ENCODE peak calls at places on chromosomes 12 and 14, in ten cellular contexts. X, I, L, S, J, A, M, H, V and Z are unnamed samples.

GRCh38 chr14:93234798-93235197 is 27.7 kb downstream of the UBR7 start:
- DNase-seq in X (no peak), I (no peak), L (no peak), S (no peak), J (peak; percentile 50), A (no peak), M (no peak), H (peak; percentile 42), V (no peak), Z (peak; percentile 72)

GRCh38 chr12:113893221-113893620 is 72.9 kb downstream of the RBM19 start:
- DNase-seq in X (no peak), I (no peak), L (no peak), S (no peak), J (no peak), A (no peak), M (no peak), H (no peak), V (no peak), Z (no peak)

GRCh38 chr12:11794751-11795150 is 145.3 kb downstream of the ETV6 start:
- DNase-seq in X (no peak), I (no peak), L (no peak), S (no peak), J (no peak), A (no peak), M (no peak), H (no peak), V (no peak), Z (no peak)

GRCh38 chr12:39412210-39412609 is 30.7 kb downstream of the KIF21A start:
- DNase-seq in X (no peak), I (no peak), L (no peak), S (no peak), J (no peak), A (no peak), M (no peak), H (no peak), V (no peak), Z (no peak)

GRCh38 chr14:69535230-69535848 is 39.3 kb downstream of the CCDC177 start:
- DNase-seq in X (peak; percentile 25), I (peak; percentile 84), L (no peak), S (no peak), J (peak; percentile 65), A (peak; percentile 40), M (peak; percentile 63), H (no peak), V (peak; percentile 41), Z (peak; percentile 40)

GRCh38 chr12:119932921-119933320 is 55.8 kb upstream of the CIT start:
- DNase-seq in X (no peak), I (no peak), L (no peak), S (no peak), J (no peak), A (no peak), M (no peak), H (no peak), V (no peak), Z (no peak)

GRCh38 chr12:50187084-50187900 is 20.1 kb upstream of the CERS5 start:
- DNase-seq in X (no peak), I (no peak), L (no peak), S (no peak), J (peak; percentile 80), A (no peak), M (no peak), H (no peak), V (no peak), Z (peak; percentile 81)

GRCh38 chr14:92578511-92578910 is 64.9 kb downstream of the RIN3 start:
- DNase-seq in X (no peak), I (no peak), L (no peak), S (no peak), J (peak; percentile 62), A (no peak), M (no peak), H (no peak), V (no peak), Z (no peak)

GRCh38 chr12:110248096-110248447 is 33.0 kb upstream of the ATP2A2 start:
- DNase-seq in X (no peak), I (no peak), L (no peak), S (no peak), J (no peak), A (peak; percentile 41), M (peak; percentile 64), H (no peak), V (no peak), Z (no peak)

GRCh38 chr12:110247340-110248095 is 33.5 kb upstream of the ATP2A2 start:
- DNase-seq in X (no peak), I (no peak), L (peak; percentile 59), S (peak; percentile 58), J (no peak), A (peak; percentile 79), M (peak; percentile 69), H (peak; percentile 71), V (no peak), Z (no peak)

GRCh38 chr12:110251381-110251780 is 29.7 kb upstream of the ATP2A2 start:
- DNase-seq in X (no peak), I (no peak), L (no peak), S (no peak), J (no peak), A (no peak), M (no peak), H (no peak), V (no peak), Z (no peak)

GRCh38 chr12:110249716-110250225 is 31.3 kb upstream of the ATP2A2 start:
- DNase-seq in X (no peak), I (no peak), L (peak; percentile 51), S (peak; percentile 54), J (no peak), A (peak; percentile 66), M (no peak), H (no peak), V (no peak), Z (no peak)

DNA sequence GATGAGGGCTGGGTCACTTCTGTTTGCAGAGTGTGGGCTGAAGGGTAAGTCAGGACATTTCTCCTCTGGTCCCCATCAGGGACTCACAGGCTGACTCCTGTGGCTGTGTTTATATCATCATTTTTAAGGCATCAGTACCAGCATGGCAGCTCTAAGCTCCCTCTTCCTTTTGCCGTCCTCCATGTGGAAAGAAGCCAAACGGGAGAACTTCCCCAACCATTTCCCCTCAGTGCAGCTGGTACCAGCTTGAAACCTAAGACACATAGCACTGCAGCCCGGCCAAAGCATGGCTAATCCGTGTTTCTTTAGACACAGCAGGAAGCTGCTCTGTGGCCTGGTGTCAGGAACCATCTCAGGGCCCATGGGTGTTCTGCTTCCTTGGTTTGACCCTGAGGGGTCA is 31.9 kb upstream of the ATP2A2 start:
- DNase-seq in X (no peak), I (no peak), L (no peak), S (no peak), J (peak; percentile 70), A (peak; percentile 55), M (no peak), H (no peak), V (no peak), Z (no peak)
- H3K27ac ChIP-seq in X (no peak overlapping the region), I (no peak overlapping the region), L (peak overlapping the region; percentile 94), S (peak overlapping the region; percentile 90), J (no peak overlapping the region), A (peak overlapping the region; percentile 77), M (peak overlapping the region; percentile 80), H (no peak overlapping the region), V (peak overlapping the region; percentile 0), Z (no peak overlapping the region)

DNA sequence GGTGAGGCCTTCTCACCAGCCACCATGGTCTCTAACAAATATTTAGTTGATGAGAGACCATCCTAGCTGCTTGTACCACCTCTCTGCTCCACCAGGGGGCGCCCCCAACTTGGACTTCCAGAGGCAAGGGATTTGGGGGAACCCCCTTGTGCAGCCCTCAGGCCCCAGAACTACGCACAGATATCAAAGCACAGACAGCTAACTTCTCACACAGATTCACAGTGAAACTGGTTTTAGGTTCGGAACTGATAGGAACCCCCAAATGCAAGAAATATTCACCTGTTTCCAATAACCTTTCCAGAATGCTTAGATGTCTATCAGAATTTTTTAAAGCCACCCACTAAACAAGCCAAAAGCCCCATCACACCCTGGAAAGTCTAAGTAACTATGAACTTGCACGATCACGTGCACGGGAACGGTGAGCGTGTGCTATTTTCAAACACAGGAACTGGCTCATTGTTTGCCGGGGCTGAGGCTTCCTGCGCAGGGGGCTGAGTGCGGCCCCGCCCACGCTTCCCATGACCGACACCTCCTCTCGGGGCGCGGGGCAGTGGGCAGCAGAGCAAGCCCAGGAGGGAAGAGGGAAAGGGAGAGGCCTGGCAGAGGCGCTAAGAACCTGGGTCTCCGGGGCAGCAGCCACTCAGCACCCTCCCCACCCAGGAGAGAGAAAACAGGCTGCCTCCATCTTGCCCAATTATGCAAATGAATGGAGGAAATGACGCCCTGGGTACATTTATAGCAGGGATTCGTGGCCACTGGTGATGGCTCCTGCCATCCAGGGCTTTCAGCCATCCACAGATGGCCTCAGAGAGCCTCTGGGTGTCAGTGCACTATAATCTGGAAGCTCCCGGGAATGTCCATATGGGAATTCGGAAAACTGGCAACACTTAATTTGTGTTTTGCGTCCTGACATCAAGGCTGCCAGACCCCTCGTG is 79.4 kb upstream of the GPR68 start:
- DNase-seq in X (peak; percentile 58), I (peak; percentile 81), L (peak; percentile 86), S (peak; percentile 87), J (peak; percentile 68), A (peak; percentile 86), M (peak; percentile 95), H (peak; percentile 94), V (peak; percentile 87), Z (peak; percentile 69)
- H3K4me3 ChIP-seq in X (no peak overlapping the region), I (peak overlapping the region; percentile 50), L (peak overlapping the region; percentile 69), S (peak overlapping the region; percentile 44), J (no peak overlapping the region), A (peak overlapping the region; percentile 55), M (peak overlapping the region; percentile 19), H (peak overlapping the region; percentile 44), V (no peak overlapping the region), Z (peak overlapping the region; percentile 43)

GRCh38 chr12:27523305-27523641 is 733 bp upstream of the PPFIBP1 start:
- DNase-seq in X (no peak), I (peak; percentile 21), L (no peak), S (no peak), J (no peak), A (no peak), M (no peak), H (no peak), V (no peak), Z (no peak)

GRCh38 chr12:27524489-27524835 is 456 bp downstream of the PPFIBP1 start:
- DNase-seq in X (no peak), I (no peak), L (no peak), S (no peak), J (no peak), A (no peak), M (no peak), H (no peak), V (no peak), Z (no peak)

GRCh38 chr12:27524839-27525238 is 833 bp downstream of the PPFIBP1 start:
- DNase-seq in X (no peak), I (no peak), L (no peak), S (no peak), J (peak; percentile 60), A (no peak), M (no peak), H (no peak), V (no peak), Z (no peak)

GRCh38 chr12:27525373-27525772 is 1.4 kb downstream of the PPFIBP1 start:
- DNase-seq in X (no peak), I (no peak), L (no peak), S (no peak), J (peak; percentile 73), A (no peak), M (no peak), H (no peak), V (no peak), Z (peak; percentile 57)

GRCh38 chr12:27523642-27524488 is at the start of gene PPFIBP1:
- DNase-seq in X (peak; percentile 99), I (peak; percentile 94), L (peak; percentile 99), S (peak; percentile 100), J (peak; percentile 98), A (peak; percentile 98), M (peak; percentile 100), H (peak; percentile 99), V (peak; percentile 100), Z (peak; percentile 100)
- TF ChIP-seq CTCF in X (peak; percentile 7), I (peak; percentile 30), L (peak; percentile 49), S (peak; percentile 42), J (peak; percentile 44), A (no peak), M (no peak), H (peak; percentile 26), V (no peak), Z (peak; percentile 62)

GRCh38 chr14:36520601-36521525 is 831 bp upstream of the NKX2-1 start:
- DNase-seq in X (peak; percentile 36), I (peak; percentile 73), L (no peak), S (no peak), J (peak; percentile 11), A (no peak), M (peak; percentile 78), H (peak; percentile 84), V (peak; percentile 65), Z (no peak)
- H3K27ac ChIP-seq in X (no peak overlapping the region), I (no peak overlapping the region), L (no peak overlapping the region), S (no peak overlapping the region), J (no peak overlapping the region), A (no peak overlapping the region), M (no peak overlapping the region), H (peak overlapping the region; percentile 91), V (peak overlapping the region; percentile 93), Z (no peak overlapping the region)